ENCODE peak calls at places on chromosomes 5 and 9, in seven cellular contexts. K, B, W, X, J, E and Z are unnamed samples.
A peak's percentile ranks its signal among the peaks of the same experiment; 100 is the strongest.

GRCh38 chr5:93236807-93237421 is 344.1 kb downstream of the NR2F1-AS1 start:
- DNase-seq in K (no peak), B (no peak), W (no peak), X (peak; percentile 49), J (peak; percentile 88), E (no peak), Z (no peak)

GRCh38 chr5:124524552-124525232 is 221.7 kb downstream of the ZNF608 start:
- DNase-seq in K (no peak), B (no peak), W (no peak), X (no peak), J (no peak), E (no peak), Z (no peak)

GRCh38 chr5:143208781-143209510 is 194.5 kb downstream of the NR3C1 start:
- DNase-seq in K (no peak), B (no peak), W (no peak), X (no peak), J (no peak), E (no peak), Z (no peak)

GRCh38 chr5:150264667-150265603 is 24.6 kb downstream of the CAMK2A start:
- DNase-seq in K (no peak), B (no peak), W (no peak), X (no peak), J (no peak), E (no peak), Z (no peak)

GRCh38 chr9:87973791-87974292 is 491 bp downstream of the CDK20 start:
- DNase-seq in K (no peak), B (no peak), W (no peak), X (no peak), J (no peak), E (peak; percentile 4), Z (no peak)

GRCh38 chr5:158115468-158115867 is 256.5 kb upstream of the CLINT1 start:
- DNase-seq in K (no peak), B (no peak), W (no peak), X (no peak), J (no peak), E (no peak), Z (no peak)

GRCh38 chr5:154520861-154521453 is 42.9 kb upstream of the HAND1 start:
- DNase-seq in K (no peak), B (no peak), W (peak; percentile 54), X (peak; percentile 11), J (no peak), E (no peak), Z (no peak)

GRCh38 chr9:99433555-99433954 is 211.5 kb downstream of the SEC61B start:
- DNase-seq in K (no peak), B (peak; percentile 55), W (peak; percentile 68), X (peak; percentile 65), J (peak; percentile 86), E (peak; percentile 62), Z (peak; percentile 71)

GRCh38 chr5:14882658-14883580 is 11.3 kb upstream of the ANKH start:
- DNase-seq in K (peak; percentile 51), B (no peak), W (no peak), X (no peak), J (no peak), E (no peak), Z (no peak)

GRCh38 chr5:170419666-170420065 is 30.5 kb upstream of the KCNMB1 start:
- DNase-seq in K (no peak), B (no peak), W (no peak), X (no peak), J (no peak), E (no peak), Z (no peak)

GRCh38 chr9:33137781-33138264 is 29.3 kb downstream of the B4GALT1 start:
- DNase-seq in K (no peak), B (no peak), W (no peak), X (no peak), J (no peak), E (no peak), Z (peak; percentile 13)

GRCh38 chr9:100540327-100540726 is 37.6 kb upstream of the CAVIN4 start:
- DNase-seq in K (no peak), B (no peak), W (no peak), X (no peak), J (no peak), E (no peak), Z (no peak)

GRCh38 chr9:113290052-113290607 is 13.0 kb downstream of the RNF183 start:
- DNase-seq in K (no peak), B (no peak), W (no peak), X (no peak), J (no peak), E (peak; percentile 5), Z (no peak)

GRCh38 chr9:113293285-113293874 is 9.8 kb downstream of the RNF183 start:
- DNase-seq in K (no peak), B (no peak), W (no peak), X (peak; percentile 11), J (no peak), E (peak; percentile 17), Z (no peak)

DNA sequence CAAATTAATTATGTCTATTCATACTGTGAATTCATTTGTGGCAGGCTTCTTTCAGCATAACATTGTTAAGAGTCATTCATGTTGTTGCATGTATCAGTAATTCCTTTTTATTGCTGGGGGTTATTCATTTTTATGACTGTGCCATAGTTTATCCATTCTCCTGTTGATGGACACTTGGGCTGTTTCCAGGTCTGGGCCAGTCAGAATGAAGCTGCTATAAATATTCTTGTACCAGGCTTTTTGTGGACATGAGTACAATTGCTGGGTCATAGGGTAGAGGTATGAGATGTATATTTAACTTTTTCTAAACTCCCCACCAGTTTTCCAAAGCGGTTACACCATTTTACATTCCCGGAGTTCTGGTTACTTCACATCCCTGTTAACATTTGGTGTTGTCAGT is 13.6 kb downstream of the PRPF4 start:
- DNase-seq in K (no peak), B (no peak), W (no peak), X (no peak), J (no peak), E (no peak), Z (no peak)
- TF ChIP-seq CTCF in K (no peak), B (no peak), W (no peak), X (no peak), J (no peak), E (no peak), Z (no peak)

DNA sequence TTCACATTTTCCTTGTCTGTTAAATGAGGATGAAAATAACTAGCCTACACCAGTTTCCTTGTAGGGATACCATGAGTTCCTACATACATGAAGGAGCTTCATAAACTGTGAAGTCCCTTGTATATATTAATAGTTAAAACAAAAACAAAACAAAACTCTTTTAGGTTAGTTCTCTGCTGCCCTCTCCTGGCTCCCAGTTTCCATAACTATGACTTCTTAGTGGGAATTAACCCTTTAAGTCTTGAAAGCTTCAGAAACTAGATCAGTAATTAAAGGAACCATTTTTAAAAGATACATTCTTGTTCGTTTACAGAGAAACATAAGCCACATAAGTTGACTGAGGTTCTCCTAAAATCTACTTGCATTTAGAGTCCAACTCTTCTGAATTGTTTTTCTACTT is 500.0 kb upstream of the C9orf72 start:
- DNase-seq in K (no peak), B (no peak), W (no peak), X (peak; percentile 82), J (no peak), E (peak; percentile 52), Z (no peak)
- TF ChIP-seq CTCF in K (peak; percentile 44), B (peak; percentile 15), W (peak; percentile 58), X (peak; percentile 67), J (peak; percentile 48), E (peak; percentile 50), Z (no peak)

GRCh38 chr5:173512637-173513435 is 103.6 kb downstream of the BOD1 start:
- DNase-seq in K (no peak), B (no peak), W (no peak), X (peak; percentile 15), J (peak; percentile 14), E (no peak), Z (no peak)

GRCh38 chr5:173514666-173515065 is 101.8 kb downstream of the BOD1 start:
- DNase-seq in K (no peak), B (no peak), W (no peak), X (no peak), J (peak; percentile 9), E (no peak), Z (no peak)

GRCh38 chr5:173517648-173518047 is 98.8 kb downstream of the BOD1 start:
- DNase-seq in K (no peak), B (no peak), W (no peak), X (no peak), J (no peak), E (no peak), Z (no peak)

GRCh38 chr5:173515526-173515925 is 100.9 kb downstream of the BOD1 start:
- DNase-seq in K (no peak), B (no peak), W (no peak), X (peak; percentile 82), J (peak; percentile 90), E (peak; percentile 70), Z (no peak)

GRCh38 chr5:173513521-173513991 is 102.9 kb downstream of the BOD1 start:
- DNase-seq in K (no peak), B (no peak), W (no peak), X (peak; percentile 49), J (peak; percentile 66), E (peak; percentile 36), Z (no peak)
- TF ChIP-seq CTCF in K (no peak), B (no peak), W (no peak), X (peak; percentile 30), J (peak; percentile 42), E (peak; percentile 23), Z (no peak)

DNA sequence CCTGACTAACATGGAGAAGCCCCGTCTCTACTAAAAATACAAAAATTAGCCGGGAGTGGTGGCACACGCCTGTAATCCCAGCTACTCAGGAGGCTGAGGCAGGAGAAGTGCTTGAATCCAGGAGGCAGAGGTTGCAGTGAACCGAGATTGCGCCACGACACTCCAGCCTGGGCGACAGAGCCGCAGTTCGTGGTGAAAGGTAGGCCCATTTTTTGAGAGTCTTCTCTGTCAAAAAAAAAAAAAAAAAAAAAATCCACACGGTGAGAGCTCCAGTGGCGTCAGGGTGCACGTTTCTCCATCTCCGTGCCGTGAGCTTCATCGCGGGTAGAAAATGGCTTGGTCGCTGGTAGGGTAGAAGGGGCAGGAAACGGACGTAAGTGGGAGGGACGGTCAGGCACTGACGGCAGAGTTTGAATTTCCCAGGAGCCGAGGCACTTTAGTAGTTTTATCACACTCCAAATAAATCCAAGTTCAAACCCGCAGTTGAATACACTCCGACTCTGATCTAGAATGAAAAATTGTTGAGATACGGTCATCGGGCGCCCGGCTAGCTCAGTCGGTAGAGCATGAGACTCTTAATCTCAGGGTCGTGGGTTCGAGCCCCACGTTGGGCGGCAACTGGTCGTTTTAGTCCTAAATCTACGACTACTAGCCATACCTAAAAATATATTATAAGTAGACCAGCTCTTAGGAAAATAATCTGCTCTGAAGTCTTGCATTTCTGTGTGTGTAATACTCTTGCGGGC is 2.4 kb upstream of the TRIM7 start:
- DNase-seq in K (no peak), B (peak; percentile 74), W (peak; percentile 75), X (peak; percentile 92), J (peak; percentile 92), E (peak; percentile 92), Z (peak; percentile 90)
- TF ChIP-seq CTCF in K (no peak), B (no peak), W (no peak), X (no peak), J (no peak), E (no peak), Z (no peak)

GRCh38 chr5:122333564-122333963 is 21.5 kb downstream of the SNCAIP start:
- DNase-seq in K (no peak), B (no peak), W (no peak), X (no peak), J (no peak), E (peak; percentile 6), Z (no peak)
- TF ChIP-seq CTCF in K (no peak), B (no peak), W (no peak), X (no peak), J (no peak), E (no peak), Z (no peak)